ENCODE peak calls at places on chromosomes 6 and 20, in six cellular contexts. I is T-cell; W is posterior cingulate gyrus; M is HEK293T; J is activated naive CD8-positive, alpha-beta T cell treated with anti-CD3 and anti-CD28 coated beads, Interleukin-2, amount 50 U/mL, for 24 hours; V is C1 segment of cervical spinal cord. Z is an unnamed sample.

GRCh38 chr6:28254340-28254618 is 2.2 kb upstream of the ZKSCAN4 start:
- DNase-seq in I (no peak), W (no peak), M (no peak), J (no peak), V (no peak), Z (no peak)

GRCh38 chr6:45587229-45588060 is 209.7 kb upstream of the SUPT3H start:
- DNase-seq in I (no peak), W (no peak), M (no peak), J (no peak), V (no peak), Z (no peak)

GRCh38 chr6:73699656-73700055 is 3.7 kb downstream of the CD109 start:
- DNase-seq in I (no peak), W (no peak), M (no peak), J (no peak), V (no peak), Z (no peak)

GRCh38 chr20:34891166-34892062 is 15.0 kb downstream of the ACSS2 start:
- DNase-seq in I (no peak), W (no peak), M (no peak), J (peak; percentile 11), V (no peak), Z (peak; percentile 7)

GRCh38 chr6:88538849-88539571 is 372.9 kb upstream of the CNR1 start:
- DNase-seq in I (no peak), W (no peak), M (no peak), J (no peak), V (no peak), Z (no peak)

GRCh38 chr6:113858067-113858604 is 991 bp downstream of the MARCKS start:
- DNase-seq in I (no peak), W (peak; percentile 74), M (peak; percentile 17), J (peak; percentile 16), V (peak; percentile 58), Z (no peak)

GRCh38 chr6:157020398-157021266 is 243.5 kb downstream of the ARID1B start:
- DNase-seq in I (peak; percentile 26), W (peak; percentile 84), M (peak; percentile 70), J (peak; percentile 73), V (peak; percentile 77), Z (peak; percentile 48)

GRCh38 chr6:111789593-111789992 is 83.7 kb downstream of the FYN start:
- DNase-seq in I (no peak), W (no peak), M (no peak), J (no peak), V (no peak), Z (no peak)

GRCh38 chr6:1481326-1481725 is 92.0 kb downstream of the FOXF2 start:
- DNase-seq in I (no peak), W (no peak), M (no peak), J (no peak), V (no peak), Z (no peak)

GRCh38 chr6:100260584-100260983 is 204.1 kb downstream of the SIM1 start:
- DNase-seq in I (no peak), W (no peak), M (no peak), J (no peak), V (no peak), Z (no peak)

GRCh38 chr6:122008105-122009100 is 391.0 kb upstream of the HSF2 start:
- DNase-seq in I (no peak), W (no peak), M (no peak), J (no peak), V (no peak), Z (no peak)

GRCh38 chr6:4533576-4533975 is 242.6 kb upstream of the CDYL start:
- DNase-seq in I (no peak), W (no peak), M (no peak), J (no peak), V (no peak), Z (no peak)

GRCh38 chr6:15945593-15946159 is 183.2 kb upstream of the MYLIP start:
- DNase-seq in I (no peak), W (no peak), M (no peak), J (no peak), V (no peak), Z (no peak)

GRCh38 chr6:20509211-20509610 is 25.0 kb upstream of the CDKAL1 start:
- DNase-seq in I (no peak), W (no peak), M (no peak), J (no peak), V (no peak), Z (no peak)

GRCh38 chr6:27591660-27592059 is 118.8 kb upstream of the ZNF184 start:
- DNase-seq in I (no peak), W (no peak), M (no peak), J (peak; percentile 29), V (no peak), Z (no peak)

GRCh38 chr6:123332070-123332469 is 304.7 kb downstream of the TRDN start:
- DNase-seq in I (no peak), W (no peak), M (no peak), J (no peak), V (no peak), Z (no peak)

GRCh38 chr6:13116155-13116554 is 212.2 kb downstream of the TBC1D7 start:
- DNase-seq in I (no peak), W (no peak), M (no peak), J (no peak), V (no peak), Z (no peak)